ENCODE peak calls at places on chromosomes 4 and X, in ten cellular contexts. H is CD8-positive, alpha-beta T cell; G is upper lobe of right lung; S is neuronal stem cell; T is sigmoid colon; M is K562; B is fibroblast of lung; C is lung; K is heart left ventricle; A is ascending aorta. Z is an unnamed sample.

GRCh38 chr4:155629831-155630425 is 36.7 kb upstream of the GUCY1A1 start:
- DNase-seq in H (no peak), G (no peak), S (no peak), T (no peak), M (no peak), B (no peak), C (no peak), K (no peak), A (no peak), Z (no peak)

GRCh38 chrX:153318811-153319210 is 2.8 kb downstream of the PNMA6F start:
- DNase-seq in H (no peak), G (no peak), S (no peak), T (no peak), M (no peak), B (no peak), C (no peak), K (no peak), A (no peak), Z (no peak)

GRCh38 chr4:105057370-105058096 is 89.1 kb upstream of the TET2 start:
- DNase-seq in H (no peak), G (no peak), S (no peak), T (no peak), M (no peak), B (no peak), C (no peak), K (no peak), A (no peak), Z (no peak)

GRCh38 chrX:71992711-71993110 is 82.1 kb downstream of the NHSL2 start:
- DNase-seq in H (peak), G (no peak), S (no peak), T (no peak), M (no peak), B (no peak), C (peak), K (no peak), A (no peak), Z (no peak)

GRCh38 chrX:103531002-103531401 is 11.7 kb upstream of the RAB40A start:
- DNase-seq in H (no peak), G (no peak), S (no peak), T (no peak), M (no peak), B (peak), C (no peak), K (no peak), A (no peak), Z (no peak)

GRCh38 chr4:105989411-105990242 is 94.4 kb downstream of the NPNT start:
- DNase-seq in H (no peak), G (no peak), S (no peak), T (no peak), M (no peak), B (no peak), C (no peak), K (no peak), A (no peak), Z (no peak)

GRCh38 chr4:24433515-24434192 is 150.7 kb downstream of the DHX15 start:
- DNase-seq in H (no peak), G (no peak), S (no peak), T (no peak), M (no peak), B (no peak), C (no peak), K (no peak), A (no peak), Z (no peak)

GRCh38 chr4:55545133-55545532 is 1.6 kb downstream of the CLOCK start:
- DNase-seq in H (no peak), G (no peak), S (no peak), T (no peak), M (no peak), B (peak), C (no peak), K (no peak), A (no peak), Z (no peak)

GRCh38 chrX:25873196-25873595 is 264.9 kb upstream of the MAGEB18 start:
- DNase-seq in H (no peak), G (no peak), S (no peak), T (no peak), M (no peak), B (peak), C (no peak), K (no peak), A (no peak), Z (peak)

GRCh38 chr4:68732653-68733466 is 62.4 kb upstream of the UGT2B15 start:
- DNase-seq in H (no peak), G (no peak), S (peak), T (no peak), M (no peak), B (no peak), C (no peak), K (no peak), A (no peak), Z (no peak)

GRCh38 chrX:65601530-65602281 is 65.7 kb upstream of the MSN start:
- DNase-seq in H (no peak), G (peak), S (no peak), T (peak), M (no peak), B (peak), C (peak), K (peak), A (peak), Z (no peak)

GRCh38 chr4:85741421-85741820 is 266.5 kb downstream of the ARHGAP24 start:
- DNase-seq in H (no peak), G (no peak), S (no peak), T (no peak), M (no peak), B (no peak), C (no peak), K (no peak), A (no peak), Z (no peak)

GRCh38 chrX:132748268-132748667 is 210.2 kb downstream of the HS6ST2 start:
- DNase-seq in H (no peak), G (no peak), S (no peak), T (no peak), M (no peak), B (no peak), C (no peak), K (no peak), A (no peak), Z (no peak)

GRCh38 chr4:78938474-78938867 is 767 bp downstream of the PAQR3 start:
- DNase-seq in H (no peak), G (no peak), S (no peak), T (no peak), M (no peak), B (no peak), C (no peak), K (no peak), A (no peak), Z (no peak)

GRCh38 chr4:1022739-1023066 is 11.3 kb downstream of the FGFRL1 start:
- DNase-seq in H (no peak), G (no peak), S (no peak), T (no peak), M (no peak), B (no peak), C (no peak), K (no peak), A (no peak), Z (no peak)

GRCh38 chr4:99352602-99353580 is at the start of gene ADH1C:
- DNase-seq in H (no peak), G (no peak), S (no peak), T (no peak), M (no peak), B (no peak), C (no peak), K (no peak), A (no peak), Z (no peak)

GRCh38 chrX:103730746-103731508 is 20.2 kb downstream of the TMEM31 start:
- DNase-seq in H (no peak), G (no peak), S (no peak), T (no peak), M (no peak), B (peak), C (no peak), K (peak), A (no peak), Z (no peak)

GRCh38 chr4:128483816-128484215 is 196.2 kb upstream of the PGRMC2 start:
- DNase-seq in H (no peak), G (no peak), S (no peak), T (no peak), M (no peak), B (peak), C (no peak), K (no peak), A (no peak), Z (no peak)

GRCh38 chrX:34521563-34521962 is 135.5 kb downstream of the TMEM47 start:
- DNase-seq in H (no peak), G (no peak), S (no peak), T (no peak), M (no peak), B (no peak), C (no peak), K (no peak), A (no peak), Z (no peak)

GRCh38 chrX:72094894-72095293 is 36.8 kb downstream of the RTL5 start:
- DNase-seq in H (peak), G (no peak), S (peak), T (no peak), M (peak), B (peak), C (no peak), K (peak), A (no peak), Z (no peak)

GRCh38 chrX:18354369-18355329 is at the start of gene SCML2:
- DNase-seq in H (no peak), G (peak), S (peak), T (peak), M (peak), B (peak), C (no peak), K (peak), A (no peak), Z (no peak)

GRCh38 chr4:143302526-143302925 is 34.1 kb upstream of the GAB1 start:
- DNase-seq in H (no peak), G (no peak), S (no peak), T (no peak), M (no peak), B (peak), C (no peak), K (no peak), A (no peak), Z (no peak)

GRCh38 chrX:149518236-149518635 is 13.1 kb upstream of the IDS start:
- DNase-seq in H (no peak), G (no peak), S (no peak), T (no peak), M (no peak), B (no peak), C (no peak), K (no peak), A (no peak), Z (no peak)

GRCh38 chrX:111467896-111468295 is 43.5 kb upstream of the SERTM2 start:
- DNase-seq in H (no peak), G (peak), S (no peak), T (peak), M (no peak), B (no peak), C (no peak), K (peak), A (no peak), Z (no peak)

GRCh38 chrX:107712231-107713204 is 63.1 kb downstream of the TSC22D3 start:
- DNase-seq in H (peak), G (no peak), S (no peak), T (peak), M (no peak), B (peak), C (no peak), K (no peak), A (no peak), Z (no peak)

GRCh38 chr4:128241425-128241913 is 46.1 kb downstream of the PGRMC2 start:
- DNase-seq in H (no peak), G (no peak), S (no peak), T (no peak), M (no peak), B (peak), C (no peak), K (no peak), A (no peak), Z (peak)

GRCh38 chr4:54384563-54384962 is 155.5 kb downstream of the PDGFRA start:
- DNase-seq in H (no peak), G (no peak), S (no peak), T (no peak), M (no peak), B (peak), C (no peak), K (no peak), A (no peak), Z (no peak)

GRCh38 chr4:67366341-67366861 is 178.9 kb downstream of the CENPC start:
- DNase-seq in H (no peak), G (no peak), S (no peak), T (no peak), M (no peak), B (peak), C (no peak), K (no peak), A (no peak), Z (no peak)

GRCh38 chr4:37687666-37688065 is 1.5 kb upstream of the RELL1 start:
- DNase-seq in H (no peak), G (no peak), S (no peak), T (no peak), M (no peak), B (no peak), C (no peak), K (no peak), A (no peak), Z (no peak)

GRCh38 chr4:118968006-118968405 is 79.4 kb downstream of the SYNPO2 start:
- DNase-seq in H (no peak), G (no peak), S (no peak), T (peak), M (no peak), B (peak), C (peak), K (peak), A (no peak), Z (no peak)

GRCh38 chr4:162056947-162057346 is 106.9 kb downstream of the FSTL5 start:
- DNase-seq in H (no peak), G (no peak), S (no peak), T (no peak), M (no peak), B (peak), C (no peak), K (peak), A (no peak), Z (no peak)

GRCh38 chr4:165651901-165652300 is 221.1 kb upstream of the TLL1 start:
- DNase-seq in H (no peak), G (no peak), S (no peak), T (no peak), M (no peak), B (no peak), C (no peak), K (no peak), A (no peak), Z (no peak)

GRCh38 chrX:28590394-28590793 is 3.1 kb downstream of the IL1RAPL1 start:
- DNase-seq in H (no peak), G (no peak), S (no peak), T (no peak), M (no peak), B (peak), C (no peak), K (no peak), A (no peak), Z (no peak)

GRCh38 chrX:28591542-28591941 is 4.3 kb downstream of the IL1RAPL1 start:
- DNase-seq in H (no peak), G (no peak), S (no peak), T (no peak), M (no peak), B (no peak), C (no peak), K (no peak), A (no peak), Z (no peak)

DNA sequence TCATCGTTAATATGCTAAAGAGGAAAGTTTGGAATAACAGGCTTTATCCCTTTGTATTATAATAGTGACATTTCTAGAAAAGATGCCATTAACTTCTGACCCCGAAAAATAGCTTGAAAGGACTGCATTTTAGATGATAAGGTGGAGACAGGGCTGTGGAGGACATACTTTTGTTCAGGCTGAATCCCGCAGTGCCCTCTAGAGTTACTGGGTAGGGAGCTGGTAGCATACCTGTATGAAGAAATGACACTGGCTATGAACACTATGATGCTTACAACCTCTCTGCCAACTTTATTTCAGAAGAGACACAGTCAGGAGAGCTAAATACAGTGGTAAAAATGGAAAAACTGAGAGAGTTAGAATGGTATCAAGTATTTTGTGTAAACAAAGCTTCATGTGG is 8.1 kb downstream of the IL1RAPL1 start:
- DNase-seq in H (no peak), G (no peak), S (no peak), T (no peak), M (no peak), B (no peak), C (no peak), K (no peak), A (no peak), Z (no peak)
- H3K27ac ChIP-seq in H (no peak), G (no peak), S (no peak), T (no peak), M (no peak), B (no peak), C (no peak), K (no peak), A (no peak), Z (no peak)

DNA sequence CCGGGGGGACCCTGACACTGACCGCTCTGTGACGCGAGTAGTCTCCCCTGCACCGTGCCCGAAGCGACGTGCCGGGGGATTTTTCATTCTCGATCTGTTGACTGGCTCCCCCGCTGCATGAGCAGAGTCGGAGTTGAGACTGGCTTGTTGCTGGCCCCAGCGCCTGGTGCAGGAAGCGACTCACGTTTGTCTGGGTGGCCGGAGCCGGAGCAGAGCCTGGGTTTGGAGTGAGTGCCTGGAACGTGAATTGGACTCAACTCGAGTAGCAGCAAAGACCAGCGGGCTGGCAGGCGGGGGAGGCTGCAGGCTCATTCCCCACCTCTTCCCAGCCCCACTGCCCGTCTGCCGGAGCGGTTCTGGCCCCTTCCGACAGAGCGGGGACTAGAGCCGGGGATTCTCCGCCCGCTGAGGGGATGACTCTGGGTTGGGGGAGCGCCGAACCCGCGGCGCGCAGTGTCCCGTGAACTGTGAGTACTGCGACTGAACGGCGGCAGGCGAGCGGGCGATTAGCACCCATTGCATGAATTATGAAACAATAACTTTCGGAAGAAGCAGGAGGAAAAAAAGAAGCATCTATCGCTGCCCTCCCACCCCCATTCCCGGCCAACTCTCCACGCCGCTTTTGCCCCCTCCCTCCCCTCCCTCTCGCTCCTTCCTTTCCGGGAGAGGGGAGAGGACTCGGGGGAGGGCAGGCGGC is 635 bp downstream of the PCDH7 start:
- DNase-seq in H (no peak), G (no peak), S (peak), T (peak), M (no peak), B (peak), C (no peak), K (peak), A (no peak), Z (no peak)
- H3K27ac ChIP-seq in H (no peak), G (no peak), S (peak), T (peak), M (no peak), B (peak), C (peak), K (peak), A (peak), Z (peak)

DNA sequence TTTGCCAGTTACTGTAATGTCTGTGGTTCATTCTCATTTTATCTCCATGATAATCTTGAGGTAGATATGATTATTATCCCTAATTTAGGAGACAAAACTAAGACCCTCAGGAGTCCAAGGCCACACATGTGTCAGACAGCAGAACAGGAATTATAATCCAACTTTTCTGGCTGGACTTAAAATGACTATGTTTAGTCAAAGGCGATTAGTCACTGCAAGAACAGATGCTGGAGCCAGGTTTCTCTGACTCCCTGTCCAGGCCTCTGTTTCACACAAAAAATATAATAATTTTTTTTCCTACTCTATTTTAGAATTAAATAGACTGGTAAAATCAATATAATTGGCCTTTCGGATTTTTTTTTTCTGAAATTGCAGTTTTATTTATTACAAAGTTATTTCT is 56.7 kb upstream of the TMEM131L start:
- DNase-seq in H (no peak), G (no peak), S (no peak), T (no peak), M (peak), B (peak), C (no peak), K (no peak), A (no peak), Z (no peak)
- H3K27ac ChIP-seq in H (no peak), G (no peak), S (no peak), T (peak), M (peak), B (peak), C (no peak), K (no peak), A (peak), Z (no peak)

GRCh38 chr4:83431200-83431599 is 24.4 kb downstream of the HELQ start:
- DNase-seq in H (no peak), G (no peak), S (no peak), T (no peak), M (no peak), B (no peak), C (no peak), K (no peak), A (no peak), Z (no peak)

GRCh38 chr4:83440148-83440814 is 15.3 kb downstream of the HELQ start:
- DNase-seq in H (no peak), G (no peak), S (no peak), T (no peak), M (no peak), B (no peak), C (no peak), K (no peak), A (no peak), Z (no peak)

GRCh38 chr4:83440899-83441298 is 14.7 kb downstream of the HELQ start:
- DNase-seq in H (no peak), G (no peak), S (no peak), T (no peak), M (no peak), B (no peak), C (no peak), K (no peak), A (no peak), Z (no peak)

GRCh38 chr4:83438719-83439118 is 16.9 kb downstream of the HELQ start:
- DNase-seq in H (no peak), G (no peak), S (no peak), T (no peak), M (no peak), B (no peak), C (no peak), K (no peak), A (no peak), Z (no peak)

DNA sequence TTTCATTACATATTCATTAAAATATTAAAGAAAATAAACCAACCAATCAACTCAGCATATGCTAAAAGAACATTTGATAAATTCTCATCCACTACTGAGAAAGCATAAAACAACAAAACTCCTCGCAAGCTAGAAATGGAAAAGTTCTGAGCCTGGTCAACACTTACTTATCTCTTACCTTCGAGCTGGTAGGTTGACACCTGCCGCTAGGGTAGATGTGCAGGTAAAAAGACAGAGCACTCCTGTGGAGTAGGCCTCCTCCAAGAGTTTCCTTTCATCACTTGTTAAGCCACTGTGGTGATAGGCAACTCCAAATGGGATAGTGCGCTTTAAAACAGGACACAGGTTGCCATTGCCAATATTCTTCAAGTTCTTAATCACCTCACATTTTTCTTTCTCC is 18.9 kb downstream of the HELQ start:
- DNase-seq in H (no peak), G (no peak), S (no peak), T (no peak), M (no peak), B (no peak), C (no peak), K (no peak), A (no peak), Z (no peak)
- H3K27ac ChIP-seq in H (no peak), G (no peak), S (no peak), T (no peak), M (no peak), B (no peak), C (no peak), K (no peak), A (no peak), Z (no peak)

GRCh38 chr4:126742048-126742447 is 890.7 kb upstream of the INTU start:
- DNase-seq in H (no peak), G (no peak), S (no peak), T (no peak), M (no peak), B (no peak), C (no peak), K (no peak), A (no peak), Z (no peak)
- H3K27ac ChIP-seq in H (no peak), G (no peak), S (no peak), T (no peak), M (peak), B (no peak), C (no peak), K (no peak), A (peak), Z (no peak)

GRCh38 chrX:80812176-80812575 is 2.5 kb upstream of the BRWD3 start:
- DNase-seq in H (peak), G (no peak), S (peak), T (no peak), M (no peak), B (peak), C (no peak), K (peak), A (no peak), Z (no peak)

GRCh38 chrX:80816051-80816450 is 6.4 kb upstream of the BRWD3 start:
- DNase-seq in H (no peak), G (no peak), S (no peak), T (no peak), M (no peak), B (no peak), C (no peak), K (no peak), A (no peak), Z (no peak)

GRCh38 chrX:80817002-80817401 is 7.3 kb upstream of the BRWD3 start:
- DNase-seq in H (no peak), G (no peak), S (no peak), T (no peak), M (no peak), B (peak), C (no peak), K (no peak), A (no peak), Z (no peak)
- H3K27ac ChIP-seq in H (no peak), G (no peak), S (no peak), T (no peak), M (no peak), B (no peak), C (no peak), K (no peak), A (no peak), Z (no peak)

Z was measured in epithelial cell of prostate.